ENCODE peak calls at places on chromosomes 5 and 9, in seven cellular contexts. X is cardiac fibroblast, W is thyroid gland, J is choroid plexus epithelial cell, Z is BJ, G is PC-3, F is fibroblast of pulmonary artery. L is an unnamed sample.

GRCh38 chr9:101484046-101484445 is 48.5 kb upstream of the ALDOB start:
- DNase-seq in F (no peak), Z (no peak), X (no peak), W (no peak), J (no peak), G (no peak), L (no peak)

GRCh38 chr5:171990713-171991015 is 15.8 kb downstream of the FBXW11 start:
- DNase-seq in G (peak), X (no peak), F (no peak), Z (no peak), W (no peak), J (no peak), L (no peak)

GRCh38 chr5:177300236-177300880 is 3.2 kb downstream of the RAB24 start:
- DNase-seq in Z (no peak), F (peak), G (peak), J (peak), W (peak), X (peak), L (peak)

GRCh38 chr9:93013856-93014582 is 44.5 kb upstream of the SUSD3 start:
- DNase-seq in G (no peak), J (peak), F (no peak), W (no peak), Z (no peak), X (no peak), L (no peak)

GRCh38 chr9:36866840-36867239 is 167.2 kb downstream of the PAX5 start:
- DNase-seq in J (no peak), G (no peak), X (no peak), W (no peak), F (no peak), Z (no peak), L (no peak)

GRCh38 chr5:173762045-173762444 is 126.1 kb upstream of the CPEB4 start:
- DNase-seq in X (no peak), J (no peak), G (no peak), Z (no peak), W (no peak), F (no peak), L (no peak)

GRCh38 chr9:14533867-14534650 is 159.2 kb downstream of the ZDHHC21 start:
- DNase-seq in Z (no peak), X (no peak), J (no peak), G (no peak), W (no peak), F (no peak), L (no peak)

GRCh38 chr5:121377446-121377845 is 474.2 kb upstream of the FTMT start:
- DNase-seq in J (no peak), X (peak), W (no peak), Z (no peak), G (peak), F (no peak), L (no peak)

GRCh38 chr5:3124410-3124809 is 372.9 kb upstream of the IRX2 start:
- DNase-seq in Z (no peak), W (no peak), J (no peak), F (no peak), X (no peak), G (no peak), L (no peak)

GRCh38 chr9:82234160-82234943 is 245.8 kb downstream of the SPATA31D1 start:
- DNase-seq in J (no peak), Z (no peak), G (no peak), W (no peak), X (no peak), F (no peak), L (no peak)

GRCh38 chr5:56059854-56060253 is 65.1 kb upstream of the IL6ST start:
- DNase-seq in Z (no peak), X (no peak), G (no peak), F (no peak), W (no peak), J (no peak), L (no peak)

GRCh38 chr9:124894741-124895170 is 32.8 kb downstream of the ARPC5L start:
- DNase-seq in Z (no peak), F (peak), X (peak), W (no peak), G (peak), J (peak), L (peak)

GRCh38 chr9:68672215-68672614 is 32.8 kb upstream of the PIP5K1B start:
- DNase-seq in G (no peak), W (no peak), X (no peak), Z (no peak), F (no peak), J (no peak), L (no peak)

GRCh38 chr9:90432951-90433350 is 209.7 kb downstream of the DIRAS2 start:
- DNase-seq in X (no peak), Z (no peak), W (peak), J (peak), G (no peak), F (no peak), L (no peak)

GRCh38 chr5:172118891-172119290 is 69.1 kb downstream of the STK10 start:
- DNase-seq in X (no peak), G (no peak), J (no peak), W (no peak), Z (no peak), F (no peak), L (no peak)

GRCh38 chr9:4864234-4864661 is 71.5 kb downstream of the RCL1 start:
- DNase-seq in G (no peak), J (no peak), X (no peak), W (no peak), F (no peak), Z (no peak), L (no peak)

GRCh38 chr5:157893611-157894010 is 34.7 kb upstream of the CLINT1 start:
- DNase-seq in G (no peak), W (no peak), X (no peak), F (no peak), Z (no peak), J (no peak), L (no peak)

GRCh38 chr5:60477849-60478248 is 222.1 kb downstream of the DEPDC1B start:
- DNase-seq in F (no peak), G (no peak), W (no peak), Z (no peak), X (no peak), J (no peak), L (no peak)

GRCh38 chr5:125152461-125153189 is 406.2 kb upstream of the ZNF608 start:
- DNase-seq in F (no peak), X (no peak), G (no peak), Z (no peak), J (no peak), W (no peak), L (no peak)

GRCh38 chr9:109968702-109969450 is 188.9 kb downstream of the PALM2AKAP2 start:
- DNase-seq in F (peak), Z (no peak), X (peak), W (peak), J (peak), G (peak), L (peak)

GRCh38 chr5:172788771-172789686 is 18.0 kb upstream of the DUSP1 start:
- DNase-seq in W (peak), X (peak), Z (no peak), G (no peak), J (no peak), F (no peak), L (no peak)

GRCh38 chr9:127801955-127802575 is 617 bp upstream of the FPGS start:
- DNase-seq in F (peak), Z (no peak), X (peak), W (no peak), G (no peak), J (peak), L (peak)

GRCh38 chr9:81410201-81410600 is 279.1 kb downstream of the TLE1 start:
- DNase-seq in F (peak), W (no peak), Z (peak), J (peak), G (peak), X (no peak), L (peak)

GRCh38 chr9:133579231-133579560 is 30.0 kb downstream of the FAM163B start:
- DNase-seq in W (no peak), X (no peak), F (no peak), Z (no peak), J (no peak), G (no peak), L (no peak)

GRCh38 chr5:43920422-43920821 is 317.4 kb downstream of the NNT start:
- DNase-seq in J (no peak), X (no peak), Z (no peak), G (no peak), W (no peak), F (no peak), L (no peak)

GRCh38 chr9:79572891-79573696 is 1.3 kb downstream of the TLE4 start:
- DNase-seq in X (peak), F (no peak), Z (no peak), W (peak), G (no peak), J (no peak), L (no peak)

GRCh38 chr5:59107692-59108091 is 524.8 kb downstream of the RAB3C start:
- DNase-seq in F (peak), W (peak), X (peak), G (no peak), Z (no peak), J (peak), L (peak)

GRCh38 chr9:91303741-91304140 is 58.0 kb downstream of the AUH start:
- DNase-seq in Z (no peak), W (no peak), J (no peak), G (no peak), F (no peak), X (no peak), L (no peak)

GRCh38 chr9:95771556-95772280 is 103.8 kb upstream of the ERCC6L2 start:
- DNase-seq in G (no peak), J (peak), F (peak), X (peak), W (peak), Z (no peak), L (peak)
- H3K4me3 ChIP-seq in G (no peak), J (peak), F (no peak), X (no peak), W (no peak), Z (no peak), L (no peak)

GRCh38 chr5:179235416-179236400 is 109.6 kb downstream of the ADAMTS2 start:
- DNase-seq in X (no peak), G (no peak), W (no peak), F (no peak), J (no peak), Z (no peak), L (peak)
- TF ChIP-seq CTCF in X (no peak), G (no peak), W (no peak), F (no peak), J (no peak), Z (no peak), L (no peak)

GRCh38 chr5:111072949-111073682 is 1.6 kb downstream of the TSLP start:
- DNase-seq in G (no peak), W (peak), J (peak), Z (no peak), F (no peak), X (peak), L (no peak)
- H3K4me3 ChIP-seq in G (no peak), W (peak), J (peak), Z (peak), F (peak), X (peak), L (peak)

GRCh38 chr9:131545003-131545785 is at the start of gene PRRT1B:
- DNase-seq in X (no peak), J (peak), F (no peak), G (peak), W (peak), Z (no peak), L (no peak)
- TF ChIP-seq CTCF in X (no peak), J (no peak), F (no peak), G (no peak), W (no peak), Z (no peak), L (no peak)

GRCh38 chr5:80852331-80853245 is 107.6 kb upstream of the RASGRF2 start:
- DNase-seq in Z (no peak), X (no peak), J (peak), F (peak), W (no peak), G (no peak), L (peak)
- H3K4me3 ChIP-seq in Z (no peak), X (no peak), J (no peak), F (no peak), W (no peak), G (no peak), L (no peak)

GRCh38 chr5:23461576-23461975 is 45.8 kb upstream of the PRDM9 start:
- DNase-seq in Z (no peak), F (no peak), G (no peak), J (no peak), X (no peak), W (no peak), L (no peak)

GRCh38 chr5:23457780-23458179 is 49.6 kb upstream of the PRDM9 start:
- DNase-seq in Z (no peak), X (no peak), W (no peak), F (no peak), G (no peak), J (no peak), L (no peak)

DNA sequence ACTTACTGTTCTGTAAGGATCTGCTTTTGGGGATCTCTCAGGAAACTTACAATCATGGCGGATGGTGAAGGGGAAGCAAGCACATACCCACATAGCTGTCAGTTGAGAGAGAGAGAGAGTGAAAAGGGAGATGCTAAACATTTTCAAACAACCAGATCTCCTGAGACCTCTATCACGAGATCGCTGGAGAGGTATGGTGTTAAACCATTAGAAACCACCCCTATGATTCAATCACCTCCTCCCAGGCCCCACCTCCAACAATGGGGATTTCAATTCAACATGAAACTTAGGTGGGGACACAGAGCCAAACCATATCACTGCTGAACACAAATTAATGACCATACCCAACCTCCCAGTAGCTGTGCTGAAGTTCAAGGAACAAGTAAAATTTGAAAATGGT is 48.2 kb upstream of the PRDM9 start:
- DNase-seq in X (no peak), W (no peak), F (no peak), J (no peak), Z (no peak), G (no peak), L (no peak)
- TF ChIP-seq CTCF in X (no peak), W (no peak), F (no peak), J (no peak), Z (no peak), G (no peak), L (no peak)

GRCh38 chr5:95876782-95877181 is 54.3 kb upstream of the GLRX start:
- DNase-seq in W (no peak), J (no peak), F (no peak), Z (no peak), G (no peak), X (no peak), L (no peak)

GRCh38 chr5:95881833-95882232 is 59.3 kb upstream of the GLRX start:
- DNase-seq in Z (no peak), F (no peak), G (no peak), W (no peak), J (no peak), X (no peak), L (no peak)

GRCh38 chr5:95879661-95880060 is 57.1 kb upstream of the GLRX start:
- DNase-seq in X (no peak), Z (no peak), J (no peak), W (no peak), G (no peak), F (no peak), L (no peak)

GRCh38 chr5:95880081-95880926 is 57.8 kb upstream of the GLRX start:
- DNase-seq in X (no peak), F (no peak), G (no peak), Z (no peak), J (no peak), W (no peak), L (no peak)

DNA sequence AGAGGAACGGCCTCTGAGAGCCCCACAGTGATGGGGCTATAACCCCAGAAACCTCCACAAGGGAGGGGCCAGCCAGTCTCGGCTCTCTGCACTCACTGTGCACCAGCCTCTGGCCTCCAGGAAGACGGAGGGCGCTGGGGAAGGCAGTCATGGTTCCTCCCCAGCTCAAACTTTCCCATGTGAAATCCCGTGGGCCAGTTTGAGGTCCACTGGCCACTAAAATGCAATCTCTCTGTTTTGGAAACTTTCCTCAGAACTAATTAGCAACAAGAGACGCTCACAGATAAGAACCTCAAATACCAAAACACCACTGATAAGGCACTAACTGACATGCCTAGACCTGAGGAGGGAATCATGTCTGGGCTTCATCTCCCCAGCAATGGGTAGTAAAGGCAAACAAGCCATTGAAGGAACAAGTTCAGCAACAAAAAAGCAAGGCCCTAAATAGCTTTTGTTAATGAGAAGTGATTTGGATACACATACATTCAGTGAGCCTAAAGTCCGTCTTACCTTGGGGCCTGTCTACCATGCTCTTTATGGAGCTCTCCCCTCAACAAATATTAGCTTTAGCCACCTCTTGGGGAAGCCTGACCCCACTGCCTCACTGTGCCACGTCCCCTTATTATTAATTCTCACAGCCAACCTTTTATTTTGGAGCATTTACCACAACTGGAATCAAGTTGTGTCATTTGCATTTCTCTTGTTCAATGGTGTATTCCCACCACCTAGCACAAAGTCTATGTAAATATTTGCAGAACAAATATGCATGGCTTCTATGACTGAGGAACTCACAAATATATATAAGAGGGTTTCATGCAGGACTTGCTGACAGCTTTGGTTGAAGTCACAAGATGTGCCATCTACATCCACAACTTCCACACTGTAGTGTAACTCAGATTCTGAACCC is 56.1 kb upstream of the GLRX start:
- DNase-seq in X (no peak), W (no peak), F (no peak), J (no peak), G (no peak), Z (no peak), L (no peak)
- H3K4me3 ChIP-seq in X (no peak), W (no peak), F (no peak), J (no peak), G (no peak), Z (no peak), L (no peak)

GRCh38 chr9:136218673-136219072 is 13.7 kb upstream of the LHX3 start:
- DNase-seq in Z (no peak), F (no peak), J (no peak), X (no peak), G (no peak), W (no peak), L (no peak)
- TF ChIP-seq CTCF in Z (no peak), F (no peak), J (no peak), X (no peak), G (no peak), W (no peak), L (no peak)

DNA sequence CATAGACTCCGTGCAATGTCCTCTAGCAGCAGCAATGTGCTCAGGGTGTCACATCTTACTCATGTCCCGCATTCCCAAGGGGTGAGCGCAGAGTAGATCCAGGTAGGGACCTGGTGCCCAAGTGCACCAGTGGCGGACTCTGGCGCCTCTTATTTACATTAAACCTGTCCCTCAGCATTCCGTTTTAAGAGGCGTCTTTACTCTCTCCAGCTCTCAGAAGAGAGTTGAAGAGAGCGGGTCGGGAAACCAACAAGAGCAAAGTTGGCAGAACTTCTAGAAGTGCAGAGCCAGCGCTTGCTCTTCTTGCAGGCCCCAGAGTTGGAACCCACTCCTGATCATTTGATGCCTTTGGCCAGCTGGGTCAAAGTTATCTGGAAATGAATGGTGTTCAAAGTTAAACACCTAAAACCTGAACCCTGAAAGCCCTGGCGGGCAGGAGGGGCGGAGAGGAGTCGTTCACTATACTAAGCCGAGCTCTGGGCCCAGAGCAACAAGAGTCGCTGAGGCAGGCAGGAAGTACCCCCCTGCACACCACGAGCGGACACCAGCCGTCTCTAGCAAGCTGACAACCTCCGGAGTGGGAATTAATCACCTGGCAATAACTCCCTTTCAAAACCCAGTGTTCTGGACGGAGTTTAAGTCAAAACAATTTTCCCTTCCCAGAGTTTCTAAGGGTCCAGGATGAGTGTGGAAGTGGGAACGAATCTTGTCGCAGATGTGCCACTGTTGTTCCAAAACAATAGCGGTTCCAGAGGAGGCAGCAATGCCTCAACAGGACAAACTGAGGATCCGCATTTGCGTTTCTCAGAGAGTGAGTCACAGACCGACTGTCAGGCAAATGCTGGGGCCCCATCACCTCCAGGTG is 122.8 kb downstream of the TMEM161B start:
- DNase-seq in G (no peak), X (no peak), F (peak), Z (no peak), J (no peak), W (peak), L (no peak)
- H3K4me3 ChIP-seq in G (no peak), X (no peak), F (no peak), Z (no peak), J (peak), W (no peak), L (peak)